ENCODE peak calls at places on chromosome 14, in seven cellular contexts. P is breast epithelium, E is AG04450, C is PC-3, W is fibroblast of mammary gland, H is HepG2, I is right lobe of liver. S is an unnamed sample.

GRCh38 chr14:54881235-54881760 is 21.3 kb downstream of the GCH1 start:
- DNase-seq in H (no peak), E (no peak), C (no peak), I (no peak), W (peak), P (no peak), S (no peak)

GRCh38 chr14:95520346-95520745 is 3.9 kb upstream of the SYNE3 start:
- DNase-seq in H (no peak), C (no peak), P (no peak), W (no peak), I (no peak), E (no peak), S (no peak)

GRCh38 chr14:66074546-66074945 is 411.6 kb upstream of the CCDC196 start:
- DNase-seq in P (no peak), W (no peak), I (no peak), C (no peak), E (no peak), H (no peak), S (no peak)

GRCh38 chr14:51977075-51977474 is 12.3 kb upstream of the RTRAF start:
- DNase-seq in C (no peak), H (no peak), I (no peak), W (no peak), E (no peak), P (no peak), S (no peak)

GRCh38 chr14:20787025-20787424 is 6.0 kb downstream of the RNASE6 start:
- DNase-seq in H (no peak), P (no peak), W (no peak), I (no peak), E (no peak), C (no peak), S (no peak)

GRCh38 chr14:101454229-101454628 is 107.1 kb upstream of the DIO3 start:
- DNase-seq in H (no peak), W (no peak), P (no peak), C (peak), I (no peak), E (no peak), S (no peak)

GRCh38 chr14:58280954-58281787 is 17.2 kb upstream of the ARID4A start:
- DNase-seq in H (no peak), C (peak), E (peak), I (peak), P (no peak), W (peak), S (no peak)

GRCh38 chr14:99615497-99616245 is 11.7 kb upstream of the CCDC85C start:
- DNase-seq in E (no peak), W (no peak), P (no peak), H (no peak), C (no peak), I (no peak), S (no peak)

GRCh38 chr14:52272375-52272774 is 4.9 kb downstream of the PTGDR start:
- DNase-seq in E (no peak), H (no peak), C (peak), P (no peak), W (peak), I (no peak), S (no peak)

GRCh38 chr14:79825046-79825521 is 386.2 kb downstream of the DIO2 start:
- DNase-seq in W (peak), C (peak), H (no peak), E (no peak), P (no peak), I (no peak), S (no peak)

GRCh38 chr14:35338731-35339405 is 46.7 kb downstream of the PSMA6 start:
- DNase-seq in P (no peak), H (no peak), E (no peak), I (no peak), W (no peak), C (no peak), S (no peak)

GRCh38 chr14:69318901-69319475 is 59.0 kb downstream of the GALNT16 start:
- DNase-seq in E (no peak), P (no peak), H (no peak), I (no peak), W (no peak), C (no peak), S (peak)

GRCh38 chr14:56474419-56475022 is 105.1 kb upstream of the TMEM260 start:
- DNase-seq in W (peak), H (peak), E (no peak), C (peak), P (no peak), I (no peak), S (no peak)

GRCh38 chr14:35695647-35696046 is 113.4 kb downstream of the RALGAPA1 start:
- DNase-seq in I (no peak), H (no peak), E (no peak), W (no peak), C (no peak), P (no peak), S (no peak)

GRCh38 chr14:76775159-76775694 is 14.0 kb downstream of the VASH1 start:
- DNase-seq in H (no peak), P (peak), C (no peak), W (no peak), E (no peak), I (no peak), S (no peak)

GRCh38 chr14:102775855-102776760 is 1.1 kb upstream of the TRAF3 start:
- DNase-seq in W (peak), I (no peak), H (peak), E (no peak), P (no peak), C (peak), S (no peak)

GRCh38 chr14:88995437-88996198 is 171.2 kb downstream of the TTC8 start:
- DNase-seq in H (no peak), C (peak), I (no peak), W (peak), E (peak), P (no peak), S (no peak)

GRCh38 chr14:94462763-94463572 is 10.4 kb upstream of the SERPINA11 start:
- DNase-seq in H (peak), W (no peak), P (no peak), E (no peak), C (no peak), I (peak), S (no peak)

GRCh38 chr14:90616881-90617280 is 199.3 kb downstream of the TTC7B start:
- DNase-seq in I (no peak), H (no peak), C (no peak), P (no peak), E (no peak), W (no peak), S (no peak)
- H3K4me3 ChIP-seq in I (no peak), H (no peak), C (no peak), P (no peak), E (no peak), W (no peak), S (no peak)

DNA sequence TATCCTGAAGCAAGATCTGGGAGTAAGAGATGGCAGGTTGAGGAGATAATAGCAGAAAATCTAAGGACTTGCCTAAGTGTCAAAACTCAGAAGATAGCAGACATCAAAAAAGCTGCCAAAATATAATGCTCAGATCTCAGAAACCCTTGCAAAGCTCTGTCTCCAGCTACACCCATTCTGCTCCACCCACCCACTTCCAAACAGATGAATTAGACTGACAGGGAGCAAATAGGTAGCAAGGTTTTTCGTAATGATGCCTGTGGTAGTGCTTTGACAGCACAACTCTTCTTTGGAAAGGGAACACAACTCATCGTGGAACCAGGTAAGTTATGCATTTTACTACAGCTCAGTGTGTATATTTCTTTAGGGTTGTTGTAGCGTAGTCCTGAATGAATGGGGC is 132.6 kb downstream of the DAD1 start:
- DNase-seq in H (no peak), W (no peak), C (no peak), E (no peak), P (no peak), I (no peak), S (no peak)
- H3K4me3 ChIP-seq in H (no peak), W (no peak), C (no peak), E (no peak), P (no peak), I (no peak), S (no peak)

GRCh38 chr14:37594238-37594915 is 672 bp downstream of the FOXA1 start:
- DNase-seq in P (no peak), C (peak), H (peak), E (peak), W (peak), I (peak), S (peak)

GRCh38 chr14:37594916-37595808 is at the start of the genes FOXA1 and TTC6:
- DNase-seq in C (peak), W (peak), E (no peak), I (peak), H (peak), P (no peak), S (peak)

GRCh38 chr14:37592288-37593274 is 2.5 kb downstream of the FOXA1 start:
- DNase-seq in H (no peak), I (peak), P (no peak), W (no peak), C (peak), E (no peak), S (peak)

GRCh38 chr14:37591941-37592287 is 3.1 kb downstream of the FOXA1 start:
- DNase-seq in W (no peak), H (no peak), P (no peak), E (no peak), I (peak), C (peak), S (peak)

GRCh38 chr14:37593496-37594237 is 1.4 kb downstream of the FOXA1 start:
- DNase-seq in W (no peak), H (no peak), P (no peak), E (no peak), I (no peak), C (no peak), S (no peak)
- H3K4me3 ChIP-seq in W (no peak), H (peak), P (no peak), E (no peak), I (peak), C (peak), S (peak)

GRCh38 chr14:68284834-68285233 is 465.3 kb downstream of the RAD51B start:
- DNase-seq in C (no peak), H (no peak), I (no peak), W (no peak), P (no peak), E (no peak), S (no peak)
- H3K4me3 ChIP-seq in C (no peak), H (no peak), I (no peak), W (no peak), P (no peak), E (no peak), S (no peak)

GRCh38 chr14:73238941-73239340 is 1.6 kb downstream of the PAPLN start:
- DNase-seq in H (no peak), C (no peak), E (no peak), P (no peak), I (no peak), W (no peak), S (no peak)
- H3K4me3 ChIP-seq in H (peak), C (peak), E (peak), P (peak), I (no peak), W (no peak), S (peak)

DNA sequence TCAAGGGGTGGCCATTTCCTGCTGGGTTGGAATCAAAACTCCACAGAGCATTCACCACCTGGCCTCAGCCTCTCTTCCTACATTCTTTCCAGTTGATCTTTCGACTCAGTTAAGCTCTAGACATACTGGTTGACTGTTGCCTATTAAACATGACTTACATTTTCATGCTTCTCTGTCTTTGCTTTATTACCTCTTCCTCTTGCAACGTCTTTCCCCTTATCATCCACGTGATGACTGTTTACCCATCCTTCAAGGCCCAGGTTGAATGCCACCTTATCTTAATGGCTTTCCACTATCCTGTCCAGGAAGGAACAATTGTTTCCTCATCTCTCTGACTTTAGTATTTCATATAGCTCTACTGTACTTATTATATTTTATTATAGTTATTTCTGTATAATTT is 24.4 kb upstream of the CCDC175 start:
- DNase-seq in C (no peak), I (no peak), H (no peak), P (no peak), W (no peak), E (no peak), S (no peak)
- H3K4me3 ChIP-seq in C (no peak), I (no peak), H (no peak), P (no peak), W (no peak), E (no peak), S (no peak)

DNA sequence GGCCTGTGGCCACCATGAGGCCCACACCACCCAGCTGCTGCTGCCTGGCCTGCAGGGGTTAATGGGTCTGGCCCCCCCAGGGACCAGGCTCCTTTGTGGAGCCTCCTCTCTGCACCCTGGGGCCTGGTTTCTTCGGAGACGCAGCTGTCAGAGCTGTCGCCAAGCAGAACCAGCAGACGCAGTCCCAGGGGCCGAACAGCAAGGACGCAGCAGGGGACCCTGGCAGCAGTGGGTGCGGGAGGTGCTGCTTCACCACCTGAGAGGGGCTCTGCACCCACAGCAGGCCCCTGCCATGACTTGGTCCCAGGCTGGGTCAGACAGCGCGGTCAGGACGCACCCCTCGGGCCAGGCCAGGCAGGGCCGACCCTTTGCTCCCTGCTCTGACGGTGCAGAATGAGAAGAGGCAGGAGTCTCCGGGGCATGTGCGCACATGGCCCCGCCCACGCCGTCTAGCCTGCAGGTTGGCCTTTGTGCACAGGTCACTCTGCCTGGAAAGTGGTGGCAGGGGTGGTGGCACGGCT is 30.5 kb downstream of the JAG2 start:
- DNase-seq in P (no peak), W (no peak), I (peak), E (no peak), C (no peak), H (no peak), S (peak)
- H3K4me3 ChIP-seq in P (no peak), W (no peak), I (no peak), E (no peak), C (no peak), H (no peak), S (no peak)